ENCODE peak calls at places on chromosomes 11 and 22, in five cellular contexts. L, T, A, Y and R are unnamed samples.

GRCh38 chr11:35045219-35045819 is 93.7 kb upstream of the CD44 start:
- DNase-seq in A (no peak), Y (peak), T (no peak), L (peak), R (no peak)

GRCh38 chr11:32391965-32392553 is 43.3 kb downstream of the WT1 start:
- DNase-seq in L (no peak), T (peak), A (no peak), Y (no peak), R (no peak)

GRCh38 chr22:40265783-40266182 is 80.5 kb upstream of the ADSL start:
- DNase-seq in A (no peak), Y (no peak), L (no peak), T (no peak), R (no peak)

GRCh38 chr22:31618471-31619176 is 43.4 kb downstream of the PISD start:
- DNase-seq in A (no peak), T (no peak), L (no peak), Y (no peak), R (no peak)

GRCh38 chr22:47166446-47167016 is 404.1 kb downstream of the TBC1D22A start:
- DNase-seq in A (no peak), T (no peak), Y (no peak), L (no peak), R (no peak)

GRCh38 chr11:133164986-133165385 is 367.3 kb downstream of the OPCML start:
- DNase-seq in L (no peak), Y (no peak), A (no peak), T (no peak), R (no peak)

GRCh38 chr11:59923813-59924212 is 14.4 kb upstream of the OOSP1 start:
- DNase-seq in A (no peak), Y (no peak), T (no peak), L (no peak), R (no peak)

GRCh38 chr11:104127828-104128227 is 36.1 kb downstream of the PDGFD start:
- DNase-seq in A (no peak), Y (no peak), T (no peak), L (no peak), R (no peak)

GRCh38 chr11:66159585-66159984 is 89.5 kb downstream of the PACS1 start:
- DNase-seq in Y (no peak), A (no peak), L (no peak), T (no peak), R (no peak)

GRCh38 chr11:33507967-33508366 is 192.7 kb downstream of the C11orf91 start:
- DNase-seq in Y (no peak), L (no peak), A (no peak), T (no peak), R (no peak)

GRCh38 chr11:92149996-92150395 is 74.6 kb upstream of the FAT3 start:
- DNase-seq in Y (no peak), A (no peak), L (no peak), T (no peak), R (no peak)

GRCh38 chr11:14015711-14016110 is 53.2 kb downstream of the SPON1 start:
- DNase-seq in T (no peak), Y (no peak), A (peak), L (no peak), R (no peak)

GRCh38 chr22:23696326-23696851 is 5.6 kb downstream of the RGL4 start:
- DNase-seq in L (peak), Y (peak), A (no peak), T (no peak), R (no peak)

GRCh38 chr11:128463386-128463829 is 124.0 kb downstream of the ETS1 start:
- DNase-seq in A (peak), T (peak), Y (no peak), L (no peak), R (no peak)

GRCh38 chr11:115920841-115921480 is 416.7 kb upstream of the CADM1 start:
- DNase-seq in Y (no peak), A (peak), L (no peak), T (no peak), R (no peak)

GRCh38 chr22:29342577-29343312 is 27.2 kb upstream of the RASL10A start:
- DNase-seq in T (no peak), A (no peak), Y (no peak), L (no peak), R (no peak)

GRCh38 chr11:118939948-118940598 is 14.3 kb upstream of the BCL9L start:
- DNase-seq in Y (peak), A (no peak), T (no peak), L (no peak), R (no peak)

GRCh38 chr22:47374901-47375575 is 612.6 kb downstream of the TBC1D22A start:
- DNase-seq in L (no peak), Y (no peak), T (no peak), A (no peak), R (no peak)

GRCh38 chr11:43747130-43747802 is 66.7 kb downstream of the HSD17B12 start:
- DNase-seq in A (no peak), Y (no peak), L (no peak), T (no peak), R (no peak)

GRCh38 chr22:50089231-50090140 is at the start of gene MOV10L1:
- DNase-seq in T (no peak), L (no peak), Y (peak), A (no peak), R (no peak)

GRCh38 chr22:45703758-45704157 is 32.1 kb downstream of the ATXN10 start:
- DNase-seq in A (no peak), T (no peak), L (no peak), Y (no peak), R (no peak)

GRCh38 chr11:33366918-33367317 is 109.7 kb downstream of the HIPK3 start:
- DNase-seq in T (no peak), L (no peak), A (no peak), Y (no peak), R (no peak)

GRCh38 chr11:118633319-118633690 is 25.9 kb downstream of the PHLDB1 start:
- DNase-seq in T (no peak), A (no peak), Y (no peak), L (no peak), R (no peak)

GRCh38 chr11:67318239-67318555 is 14.9 kb downstream of the SSH3 start:
- DNase-seq in T (no peak), L (no peak), Y (no peak), A (no peak), R (no peak)

GRCh38 chr11:128235958-128236357 is 351.4 kb downstream of the ETS1 start:
- DNase-seq in T (no peak), L (no peak), A (no peak), Y (no peak), R (no peak)

GRCh38 chr11:414333-414857 is 404 bp downstream of the SIGIRR start:
- DNase-seq in L (no peak), A (no peak), T (no peak), Y (no peak), R (no peak)

GRCh38 chr22:38694945-38695344 is 5.8 kb downstream of the JOSD1 start:
- DNase-seq in T (no peak), A (no peak), L (no peak), Y (no peak), R (no peak)